ENCODE peak calls at places on chromosomes 11 and 22, in seven cellular contexts. E is prostate gland; N is foreskin fibroblast; O is fibroblast of lung; S is AG04449; F is CD8-positive, alpha-beta T cell; M is brain microvascular endothelial cell. J is an unnamed sample.

GRCh38 chr11:79062814-79063762 is 377.7 kb downstream of the TENM4 start:
- DNase-seq in M (peak), E (no peak), F (no peak), S (no peak), O (no peak), N (peak), J (peak)

GRCh38 chr11:108796551-108796950 is 131.7 kb downstream of the DDX10 start:
- DNase-seq in M (no peak), S (no peak), N (no peak), F (no peak), O (no peak), E (no peak), J (no peak)

GRCh38 chr11:11843233-11843632 is 1.5 kb downstream of the USP47 start:
- DNase-seq in E (peak), F (no peak), S (peak), N (peak), M (peak), O (peak), J (peak)

GRCh38 chr11:83034673-83035014 is 37.1 kb downstream of the RAB30 start:
- DNase-seq in F (no peak), O (no peak), N (no peak), E (no peak), S (no peak), M (no peak), J (no peak)

GRCh38 chr11:97269527-97269926 is 879.7 kb downstream of the JRKL start:
- DNase-seq in E (no peak), M (no peak), S (no peak), O (no peak), F (no peak), N (no peak), J (no peak)

GRCh38 chr11:68743539-68743938 is 7.8 kb downstream of the TESMIN start:
- DNase-seq in N (no peak), S (no peak), F (no peak), E (no peak), M (no peak), O (no peak), J (no peak)

GRCh38 chr11:96105944-96106343 is 182.0 kb upstream of the MTMR2 start:
- DNase-seq in E (no peak), S (no peak), N (no peak), O (no peak), F (no peak), M (no peak), J (no peak)

GRCh38 chr11:44955019-44955738 is 4.5 kb upstream of the TP53I11 start:
- DNase-seq in O (peak), F (no peak), N (peak), E (no peak), M (peak), S (peak), J (no peak)

GRCh38 chr11:120657306-120658070 is 145.9 kb downstream of the GRIK4 start:
- DNase-seq in S (no peak), O (no peak), F (no peak), N (no peak), M (no peak), E (no peak), J (no peak)

GRCh38 chr11:63535734-63536133 is 874 bp upstream of the PLAAT4 start:
- DNase-seq in E (no peak), M (no peak), N (no peak), O (no peak), S (no peak), F (no peak), J (no peak)

GRCh38 chr11:63534076-63534475 is 2.5 kb upstream of the PLAAT4 start:
- DNase-seq in E (no peak), F (no peak), M (no peak), O (no peak), S (no peak), N (no peak), J (no peak)

GRCh38 chr11:63536669-63537292 is at the start of gene PLAAT4:
- DNase-seq in F (no peak), S (no peak), E (peak), O (peak), N (peak), M (peak), J (no peak)

GRCh38 chr11:63534895-63535461 is 1.6 kb upstream of the PLAAT4 start:
- DNase-seq in F (no peak), S (no peak), E (no peak), M (no peak), O (no peak), N (no peak), J (no peak)

DNA sequence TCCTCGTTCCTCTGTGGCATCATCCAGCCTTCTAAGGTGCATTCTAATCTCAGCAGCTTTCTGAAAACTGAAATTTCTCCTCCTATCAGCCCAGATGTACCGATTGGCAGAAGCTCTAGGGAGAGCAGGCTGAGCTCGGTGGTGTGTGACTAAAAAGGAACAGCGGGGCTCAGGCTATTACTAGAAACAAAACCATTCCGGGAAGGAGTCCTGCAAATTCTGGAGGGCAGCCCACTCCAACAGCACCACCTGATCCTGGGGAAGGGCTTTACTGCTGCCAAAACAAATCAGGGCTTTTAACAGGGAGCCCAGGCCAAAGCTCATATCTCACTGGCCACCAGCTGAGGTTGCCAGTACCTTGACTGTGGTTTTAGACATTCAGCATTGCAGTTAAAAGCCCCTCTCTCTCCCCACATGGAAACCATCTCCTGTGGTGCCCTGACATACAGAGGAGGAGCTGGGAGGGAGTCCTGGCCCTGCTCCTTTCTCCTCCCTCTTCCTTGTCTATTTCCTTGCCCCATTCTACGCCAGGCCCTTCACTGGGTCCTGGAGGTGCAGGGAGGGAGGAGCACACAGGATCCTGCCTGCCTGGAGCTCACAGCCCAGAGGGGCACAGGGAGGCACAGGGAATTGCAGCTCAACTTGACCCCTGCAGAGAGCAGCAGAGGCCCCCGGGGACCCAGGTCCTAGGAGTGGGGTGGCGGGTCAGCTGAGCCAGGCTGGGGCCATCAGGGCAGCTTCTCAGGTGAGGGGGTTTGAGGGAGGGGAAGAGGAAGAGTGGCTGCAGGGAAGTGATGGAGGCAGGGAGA is 889 bp downstream of the PLAAT4 start:
- DNase-seq in E (peak), S (no peak), O (peak), F (no peak), N (peak), M (no peak), J (peak)
- H3K4me3 ChIP-seq in E (peak), S (peak), O (peak), F (peak), N (peak), M (peak), J (no peak)

GRCh38 chr22:23750744-23751440 is at the start of gene ZNF70:
- DNase-seq in O (peak), F (peak), N (peak), E (peak), M (peak), S (no peak), J (no peak)
- TF ChIP-seq CTCF in O (peak), F (peak), N (no peak), E (no peak), M (peak), S (peak), J (peak)

GRCh38 chr22:44755956-44756361 is 3.6 kb downstream of the ARHGAP8 start:
- DNase-seq in E (peak), F (no peak), O (no peak), M (no peak), N (no peak), S (no peak), J (peak)

GRCh38 chr22:44755000-44755399 is 2.6 kb downstream of the ARHGAP8 start:
- DNase-seq in O (no peak), E (no peak), N (no peak), F (no peak), S (no peak), M (no peak), J (no peak)

GRCh38 chr22:44755418-44755817 is 3.0 kb downstream of the ARHGAP8 start:
- DNase-seq in E (no peak), F (no peak), S (no peak), N (no peak), O (no peak), M (no peak), J (no peak)

GRCh38 chr22:44752285-44753188 is at the start of gene ARHGAP8:
- DNase-seq in N (no peak), S (no peak), F (no peak), E (peak), M (no peak), O (no peak), J (no peak)

DNA sequence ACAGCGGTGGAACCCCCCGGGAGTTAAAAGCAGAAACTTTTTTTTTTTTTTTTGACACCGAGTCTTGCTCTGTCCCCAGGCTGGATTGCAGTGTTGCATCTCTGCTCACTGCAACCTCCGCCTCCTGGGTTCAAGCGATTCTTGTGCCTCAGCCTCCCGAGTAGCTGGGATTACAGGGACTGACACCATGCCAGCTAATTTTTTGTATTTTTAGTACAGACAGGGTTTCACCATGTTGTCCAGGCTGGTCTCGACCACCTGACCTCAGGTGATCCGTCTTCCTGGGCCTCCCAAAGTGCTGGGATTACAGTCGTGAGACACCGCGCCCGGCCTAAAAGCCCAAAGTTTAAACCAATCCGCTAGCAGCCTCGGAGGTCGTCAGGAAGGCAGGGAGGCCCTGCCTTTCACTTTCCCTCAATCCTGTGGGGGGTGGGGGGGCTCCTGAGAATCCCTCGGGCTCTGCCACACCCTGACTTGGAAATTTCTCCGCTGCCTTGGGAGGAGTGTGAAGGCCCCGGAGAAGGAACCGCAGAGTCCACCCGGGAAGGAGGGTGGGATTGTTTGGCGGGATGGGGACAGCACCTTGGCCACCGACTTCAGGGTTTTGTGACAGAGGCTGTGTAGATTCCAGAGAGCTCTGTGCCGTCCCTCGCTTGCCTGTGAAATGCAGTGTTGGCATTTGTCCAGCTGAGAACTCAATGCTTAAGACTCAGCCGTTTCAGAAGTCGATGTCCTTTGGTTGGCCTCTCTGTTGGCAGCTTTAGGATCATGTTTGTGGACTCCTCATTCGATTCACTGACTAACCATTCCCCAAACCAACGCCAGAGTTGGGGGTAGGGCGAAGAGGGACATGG is 1.0 kb downstream of the ARHGAP8 start:
- DNase-seq in M (peak), E (peak), F (no peak), O (peak), S (peak), N (peak), J (peak)
- H3K4me3 ChIP-seq in M (no peak), E (peak), F (peak), O (no peak), S (no peak), N (no peak), J (peak)

GRCh38 chr22:30968924-30969531 is at the start of gene TUG1:
- DNase-seq in N (peak), S (peak), F (peak), O (peak), E (peak), M (peak), J (peak)

GRCh38 chr22:30970356-30970746 is 1.3 kb downstream of the TUG1 start:
- DNase-seq in O (no peak), E (no peak), M (no peak), S (no peak), F (no peak), N (no peak), J (no peak)

GRCh38 chr22:30968015-30968923 is at the start of gene MORC2:
- DNase-seq in M (no peak), S (no peak), F (no peak), E (peak), N (no peak), O (no peak), J (peak)

GRCh38 chr22:30964858-30965257 is 3.7 kb downstream of the MORC2 start:
- DNase-seq in S (no peak), F (no peak), M (no peak), E (no peak), N (no peak), O (no peak), J (no peak)

GRCh38 chr22:30969532-30970355 is 679 bp downstream of the TUG1 start:
- DNase-seq in N (peak), M (peak), O (peak), F (no peak), E (no peak), S (no peak), J (peak)
- TF ChIP-seq CTCF in N (no peak), M (peak), O (no peak), F (no peak), E (no peak), S (no peak), J (no peak)